ENCODE peak calls at places on chromosome 18, in nine cellular contexts. G, P, C, H, E, M, V, Y and T are unnamed samples.

GRCh38 chr18:46293699-46294300 is 189.6 kb downstream of the HAUS1 start:
- DNase-seq in H (peak), E (no peak), M (no peak), V (no peak), C (no peak), Y (no peak), P (no peak), G (no peak), T (no peak)

GRCh38 chr18:79450289-79450920 is 54.7 kb downstream of the NFATC1 start:
- DNase-seq in H (no peak), V (no peak), G (no peak), M (no peak), E (no peak), C (no peak), P (no peak), Y (no peak), T (no peak)

GRCh38 chr18:63073481-63073880 is 246.1 kb downstream of the BCL2 start:
- DNase-seq in E (no peak), C (no peak), Y (no peak), P (no peak), M (no peak), G (no peak), V (no peak), H (no peak), T (no peak)

GRCh38 chr18:77155031-77155430 is 22.4 kb upstream of the MBP start:
- DNase-seq in G (no peak), C (no peak), H (no peak), E (no peak), P (no peak), V (no peak), M (no peak), Y (no peak), T (no peak)

GRCh38 chr18:11591957-11592356 is 17.4 kb upstream of the SLC35G4 start:
- DNase-seq in M (no peak), P (no peak), Y (no peak), V (no peak), E (no peak), G (no peak), C (no peak), H (no peak), T (no peak)

GRCh38 chr18:3207565-3207964 is 12.2 kb downstream of the MYOM1 start:
- DNase-seq in Y (no peak), C (no peak), E (peak), H (peak), P (peak), G (no peak), M (no peak), V (peak), T (peak)

GRCh38 chr18:48806551-48807261 is 144.1 kb downstream of the SMAD7 start:
- DNase-seq in M (no peak), E (no peak), Y (no peak), H (no peak), V (peak), G (peak), P (peak), C (no peak), T (peak)

GRCh38 chr18:53649621-53650020 is 574.8 kb downstream of the MBD2 start:
- DNase-seq in P (no peak), G (no peak), E (no peak), M (no peak), Y (no peak), V (no peak), C (no peak), H (no peak), T (no peak)

GRCh38 chr18:456361-456821 is 44.1 kb downstream of the COLEC12 start:
- DNase-seq in H (peak), E (no peak), V (peak), P (no peak), G (no peak), M (peak), Y (no peak), C (no peak), T (no peak)

GRCh38 chr18:11179959-11180519 is 30.7 kb upstream of the PIEZO2 start:
- DNase-seq in C (no peak), G (no peak), M (no peak), P (no peak), H (no peak), Y (no peak), V (no peak), E (no peak), T (no peak)

GRCh38 chr18:66511810-66512209 is 92.1 kb downstream of the CDH19 start:
- DNase-seq in V (no peak), E (peak), H (no peak), C (no peak), M (no peak), P (no peak), G (no peak), Y (no peak), T (peak)

GRCh38 chr18:8262221-8262620 is 347.0 kb upstream of the RAB12 start:
- DNase-seq in V (no peak), Y (no peak), H (no peak), P (no peak), M (peak), G (no peak), C (no peak), E (peak), T (no peak)

GRCh38 chr18:79400591-79401381 is 5.1 kb downstream of the NFATC1 start:
- DNase-seq in P (no peak), M (no peak), C (no peak), E (no peak), G (peak), Y (no peak), H (no peak), V (peak), T (peak)

GRCh38 chr18:58998421-58999203 is 133.9 kb downstream of the ZNF532 start:
- DNase-seq in G (no peak), H (peak), V (peak), M (no peak), C (no peak), Y (no peak), P (peak), E (peak), T (peak)

GRCh38 chr18:38695559-38696270 is 1130.1 kb upstream of the CELF4 start:
- DNase-seq in P (no peak), G (no peak), C (no peak), V (peak), Y (no peak), M (no peak), H (no peak), E (no peak), T (peak)